ENCODE peak calls at places on chromosome 10, in ten cellular contexts. R is heart left ventricle; P is SJSA1; S is esophagus squamous epithelium; Z is CD8-positive, alpha-beta T cell; U is tibial artery; D is sigmoid colon; L is ovary; M is CD4-positive, alpha-beta memory T cell; E is lower lobe of right lung. I is an unnamed sample.

GRCh38 chr10:76382381-76382851 is 951.0 kb downstream of the LRMDA start:
- DNase-seq in M (no peak), U (no peak), R (no peak), S (no peak), Z (no peak), P (peak; percentile 15), D (no peak), E (no peak), L (no peak), I (no peak)

GRCh38 chr10:118669020-118669766 is 73.7 kb upstream of the PRLHR start:
- DNase-seq in Z (no peak), D (no peak), R (peak; percentile 45), E (no peak), S (no peak), U (no peak), M (no peak), L (no peak), P (peak; percentile 21), I (no peak)

GRCh38 chr10:113739577-113739976 is 11.9 kb upstream of the PLEKHS1 start:
- DNase-seq in M (no peak), R (no peak), S (no peak), P (no peak), U (no peak), D (no peak), Z (no peak), L (no peak), E (no peak), I (no peak)

GRCh38 chr10:13708256-13708990 is 121.7 kb downstream of the PRPF18 start:
- DNase-seq in D (no peak), Z (no peak), L (no peak), E (no peak), M (no peak), S (no peak), R (no peak), U (no peak), P (peak; percentile 18), I (no peak)

GRCh38 chr10:14822879-14823755 is 14.7 kb downstream of the CDNF start:
- DNase-seq in M (peak; percentile 43), Z (peak; percentile 23), R (no peak), S (no peak), L (no peak), U (no peak), E (no peak), P (peak; percentile 46), D (no peak), I (no peak)

GRCh38 chr10:65194131-65194530 is 1672.9 kb downstream of the REEP3 start:
- DNase-seq in P (no peak), R (no peak), D (no peak), Z (no peak), L (no peak), M (no peak), E (no peak), U (no peak), S (no peak), I (no peak)

GRCh38 chr10:119090026-119090808 is 9.6 kb upstream of the EIF3A start:
- DNase-seq in S (no peak), L (no peak), Z (no peak), E (no peak), U (no peak), M (peak; percentile 72), P (no peak), R (no peak), D (peak; percentile 19), I (peak; percentile 56)

GRCh38 chr10:131174211-131174565 is 137.3 kb downstream of the TCERG1L start:
- DNase-seq in P (no peak), R (no peak), S (no peak), D (peak; percentile 54), U (peak; percentile 35), E (no peak), Z (no peak), M (no peak), L (no peak), I (no peak)

GRCh38 chr10:102673961-102674511 is 29.8 kb downstream of the TRIM8 start:
- DNase-seq in P (peak; percentile 42), U (peak; percentile 90), E (peak; percentile 73), Z (peak; percentile 56), R (peak; percentile 75), M (peak; percentile 87), S (no peak), L (peak; percentile 59), D (peak; percentile 82), I (peak; percentile 54)

GRCh38 chr10:101952196-101952595 is 103.8 kb downstream of the ARMH3 start:
- DNase-seq in U (no peak), Z (no peak), R (no peak), L (no peak), E (no peak), M (no peak), P (peak; percentile 56), D (no peak), S (no peak), I (no peak)

GRCh38 chr10:24370877-24371276 is 161.9 kb downstream of the KIAA1217 start:
- DNase-seq in D (no peak), E (no peak), L (no peak), U (no peak), R (no peak), S (no peak), P (no peak), M (no peak), Z (no peak), I (no peak)

GRCh38 chr10:77251297-77252013 is 386.2 kb downstream of the KCNMA1 start:
- DNase-seq in L (no peak), R (no peak), D (no peak), S (no peak), E (no peak), Z (no peak), M (no peak), U (no peak), P (peak; percentile 50), I (no peak)

GRCh38 chr10:47127188-47127587 is 172.8 kb upstream of the GDF10 start:
- DNase-seq in L (no peak), S (no peak), Z (no peak), D (no peak), R (no peak), P (no peak), E (no peak), M (no peak), U (no peak), I (no peak)

GRCh38 chr10:30784521-30784895 is 155.0 kb upstream of the LYZL2 start:
- DNase-seq in E (no peak), P (peak; percentile 49), R (no peak), S (no peak), D (peak; percentile 44), Z (no peak), M (no peak), L (no peak), U (no peak), I (no peak)

GRCh38 chr10:86718556-86718955 is 37.9 kb upstream of the BMPR1A start:
- DNase-seq in L (no peak), S (no peak), E (no peak), P (no peak), Z (no peak), M (no peak), D (peak; percentile 50), R (no peak), U (peak; percentile 27), I (no peak)

GRCh38 chr10:99975942-99976809 is 33.6 kb downstream of the DNMBP start:
- DNase-seq in D (no peak), M (no peak), Z (no peak), U (no peak), E (no peak), R (peak; percentile 26), S (no peak), P (peak; percentile 80), L (no peak), I (no peak)

GRCh38 chr10:91163709-91164474 is 56.6 kb upstream of the PCGF5 start:
- DNase-seq in Z (peak; percentile 57), U (peak; percentile 93), D (peak; percentile 91), L (peak; percentile 83), E (peak; percentile 73), S (peak; percentile 40), P (peak; percentile 73), R (peak; percentile 41), M (peak; percentile 11), I (peak; percentile 47)
- H3K4me3 ChIP-seq in Z (peak overlapping the region; percentile 80), U (peak overlapping the region; percentile 64), D (peak overlapping the region; percentile 81), L (peak overlapping the region; percentile 98), E (peak overlapping the region; percentile 81), S (peak overlapping the region; percentile 92), P (peak overlapping the region; percentile 97), R (peak overlapping the region; percentile 93), M (peak overlapping the region; percentile 73), I (peak overlapping the region; percentile 70)

GRCh38 chr10:69401416-69401815 is 15.3 kb downstream of the TACR2 start:
- DNase-seq in M (no peak), L (no peak), R (no peak), U (no peak), D (no peak), Z (no peak), P (no peak), S (no peak), E (no peak), I (no peak)
- H3K36me3 ChIP-seq in M (peaks cover 51% of the 10 kb centered on the region), L (no peaks in the 10 kb centered on the region), R (peaks cover 2% of the 10 kb centered on the region), U (peaks cover 83% of the 10 kb centered on the region), D (peaks cover 14% of the 10 kb centered on the region), Z (peaks cover 35% of the 10 kb centered on the region), P (peaks cover 53% of the 10 kb centered on the region), S (peaks cover 95% of the 10 kb centered on the region), E (peaks cover 65% of the 10 kb centered on the region), I (peaks cover 60% of the 10 kb centered on the region)

DNA sequence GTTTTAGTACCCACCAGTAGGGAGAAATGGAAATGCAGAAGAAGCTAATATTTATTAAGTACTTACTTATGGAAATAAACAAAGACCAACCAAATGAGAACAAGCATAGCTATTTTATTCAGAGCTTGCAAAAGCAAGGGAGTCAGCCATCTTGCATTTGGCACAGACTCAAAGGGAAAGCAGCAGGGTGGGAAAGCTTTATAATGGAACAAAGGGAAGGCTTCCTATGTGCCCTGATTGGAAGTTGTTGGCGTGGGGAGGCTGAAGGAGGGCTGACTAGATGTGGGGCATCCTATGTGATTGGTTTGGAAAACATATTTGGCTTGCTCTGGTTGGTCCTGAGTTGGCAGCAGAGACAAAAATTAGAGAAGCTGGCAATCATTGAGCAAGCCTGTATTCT is 595.3 kb upstream of the GHITM start:
- DNase-seq in M (no peak), R (no peak), Z (no peak), L (no peak), E (no peak), P (no peak), U (no peak), S (no peak), D (no peak), I (no peak)
- H3K9me3 ChIP-seq in M (no peaks in the 10 kb centered on the region), R (no peaks in the 10 kb centered on the region), Z (no peaks in the 10 kb centered on the region), L (no peaks in the 10 kb centered on the region), E (no peaks in the 10 kb centered on the region), P (no peaks in the 10 kb centered on the region), U (no peaks in the 10 kb centered on the region), S (no peaks in the 10 kb centered on the region), D (no peaks in the 10 kb centered on the region), I (no peaks in the 10 kb centered on the region)

DNA sequence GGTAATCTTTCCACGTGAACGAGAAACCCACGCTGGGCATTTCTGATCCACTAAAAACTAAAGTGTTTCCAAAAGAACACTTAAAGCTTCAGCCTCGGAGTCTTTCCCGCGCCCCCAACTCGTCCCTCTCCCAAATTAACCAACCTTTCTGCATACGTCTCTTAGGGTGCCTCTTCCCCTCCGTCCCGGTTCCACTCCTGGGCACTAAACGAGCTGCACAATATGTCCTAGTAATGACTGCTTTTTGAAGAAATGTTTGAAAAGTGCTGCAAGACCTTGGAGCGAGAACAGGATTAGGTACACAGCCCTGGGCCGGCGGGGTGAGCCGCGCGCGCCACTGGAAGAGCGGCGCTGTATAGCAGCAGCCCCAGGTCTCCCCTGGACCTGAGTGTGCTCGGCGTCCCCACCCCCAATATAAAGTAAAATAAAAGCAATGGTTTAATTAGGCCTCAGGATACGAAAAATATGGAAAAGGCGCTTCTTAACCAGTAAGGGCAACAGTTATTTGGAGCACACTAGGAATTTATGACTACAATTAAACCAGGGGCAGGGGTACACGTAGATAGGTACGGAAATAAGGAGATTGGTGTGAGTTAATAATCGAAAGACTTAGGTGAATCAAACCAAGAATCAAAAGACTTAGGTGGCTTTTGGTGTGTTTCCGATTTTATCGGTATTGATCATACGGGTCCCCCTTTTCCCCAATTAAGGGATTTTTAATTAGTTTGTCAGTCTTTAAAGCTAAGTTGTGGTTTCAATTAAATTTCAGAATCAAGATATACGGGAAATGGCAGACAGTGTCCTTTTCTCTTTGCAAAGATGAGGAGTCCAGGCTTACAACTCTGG is 1.9 kb downstream of the TET1 start:
- DNase-seq in S (no peak), M (no peak), U (peak; percentile 55), D (no peak), R (no peak), E (no peak), L (no peak), Z (no peak), P (no peak), I (no peak)
- H3K4me3 ChIP-seq in S (peak overlapping the region; percentile 78), M (no peak overlapping the region), U (peak overlapping the region; percentile 62), D (peak overlapping the region; percentile 75), R (peak overlapping the region; percentile 61), E (peak overlapping the region; percentile 69), L (peak overlapping the region; percentile 67), Z (no peak overlapping the region), P (no peak overlapping the region), I (no peak overlapping the region)

I was measured in effector memory CD4-positive, alpha-beta T cell.